ENCODE peak calls at places on chromosomes 5 and 9, in five cellular contexts. One of them, this sample, is unnamed.

GRCh38 chr9:13427587-13427986 is 148.1 kb upstream of the MPDZ start:
- DNase-seq in pancreas: no peak
- DNase-seq in endothelial cell of umbilical vein: peak; percentile 78
- DNase-seq in A549: peak; percentile 6
- DNase-seq in ovary: no peak
- DNase-seq in this sample: no peak

GRCh38 chr9:82538634-82539033 is 524.3 kb downstream of the RASEF start:
- DNase-seq in endothelial cell of umbilical vein: no peak
- DNase-seq in ovary: no peak
- DNase-seq in A549: no peak
- DNase-seq in pancreas: no peak
- DNase-seq in this sample: no peak

GRCh38 chr5:143141652-143142051 is 261.8 kb downstream of the NR3C1 start:
- DNase-seq in A549: no peak
- DNase-seq in endothelial cell of umbilical vein: no peak
- DNase-seq in pancreas: no peak
- DNase-seq in ovary: no peak
- DNase-seq in this sample: peak; percentile 94

GRCh38 chr5:158770506-158770905 is 329.2 kb downstream of the EBF1 start:
- DNase-seq in ovary: no peak
- DNase-seq in A549: peak; percentile 8
- DNase-seq in pancreas: no peak
- DNase-seq in endothelial cell of umbilical vein: no peak
- DNase-seq in this sample: no peak

GRCh38 chr5:150175536-150175935 is 9.0 kb downstream of the CDX1 start:
- DNase-seq in A549: peak; percentile 81
- DNase-seq in ovary: no peak
- DNase-seq in endothelial cell of umbilical vein: peak; percentile 34
- DNase-seq in pancreas: no peak
- DNase-seq in this sample: peak; percentile 77

GRCh38 chr5:95986001-95986400 is 24.4 kb upstream of the ELL2 start:
- DNase-seq in endothelial cell of umbilical vein: no peak
- DNase-seq in ovary: no peak
- DNase-seq in pancreas: no peak
- DNase-seq in A549: no peak
- DNase-seq in this sample: no peak

GRCh38 chr5:177524539-177524900 is 7.8 kb upstream of the DDX41 start:
- DNase-seq in endothelial cell of umbilical vein: no peak
- DNase-seq in A549: no peak
- DNase-seq in ovary: no peak
- DNase-seq in pancreas: no peak
- DNase-seq in this sample: no peak

GRCh38 chr5:54523534-54523933 is 6.0 kb downstream of the SNX18 start:
- DNase-seq in A549: no peak
- DNase-seq in ovary: no peak
- DNase-seq in endothelial cell of umbilical vein: no peak
- DNase-seq in pancreas: no peak
- DNase-seq in this sample: no peak

GRCh38 chr5:125424851-125425250 is 678.4 kb upstream of the ZNF608 start:
- DNase-seq in endothelial cell of umbilical vein: no peak
- DNase-seq in A549: no peak
- DNase-seq in ovary: no peak
- DNase-seq in pancreas: no peak
- DNase-seq in this sample: no peak

GRCh38 chr9:74777136-74777879 is 110.4 kb downstream of the TRPM6 start:
- DNase-seq in pancreas: peak; percentile 57
- DNase-seq in ovary: peak; percentile 62
- DNase-seq in A549: peak; percentile 46
- DNase-seq in endothelial cell of umbilical vein: peak; percentile 52
- DNase-seq in this sample: peak; percentile 59

GRCh38 chr5:59042201-59042600 is 459.3 kb downstream of the RAB3C start:
- DNase-seq in pancreas: no peak
- DNase-seq in endothelial cell of umbilical vein: peak; percentile 29
- DNase-seq in A549: no peak
- DNase-seq in ovary: no peak
- DNase-seq in this sample: no peak

GRCh38 chr9:128683340-128684064 is 5.5 kb upstream of the SET start:
- DNase-seq in endothelial cell of umbilical vein: peak; percentile 16
- DNase-seq in ovary: peak; percentile 39
- DNase-seq in pancreas: peak; percentile 68
- DNase-seq in A549: peak; percentile 56
- DNase-seq in this sample: no peak

GRCh38 chr5:148740466-148740865 is 85.9 kb upstream of the ADRB2 start:
- DNase-seq in endothelial cell of umbilical vein: no peak
- DNase-seq in ovary: no peak
- DNase-seq in pancreas: no peak
- DNase-seq in A549: no peak
- DNase-seq in this sample: no peak

GRCh38 chr9:125549465-125550215 is 157.4 kb downstream of the MAPKAP1 start:
- DNase-seq in A549: no peak
- DNase-seq in endothelial cell of umbilical vein: peak; percentile 35
- DNase-seq in ovary: peak; percentile 80
- DNase-seq in pancreas: peak; percentile 62
- DNase-seq in this sample: no peak

GRCh38 chr5:270340-270739 is 1.1 kb upstream of the PDCD6 start:
- DNase-seq in A549: no peak
- DNase-seq in ovary: peak; percentile 45
- DNase-seq in pancreas: peak; percentile 39
- DNase-seq in endothelial cell of umbilical vein: no peak
- DNase-seq in this sample: no peak

GRCh38 chr9:6197330-6197729 is 18.3 kb upstream of the IL33 start:
- DNase-seq in endothelial cell of umbilical vein: peak; percentile 67
- DNase-seq in ovary: no peak
- DNase-seq in pancreas: peak; percentile 38
- DNase-seq in A549: no peak
- DNase-seq in this sample: no peak

GRCh38 chr9:106920701-106921283 is 57.8 kb downstream of the ZNF462 start:
- DNase-seq in ovary: no peak
- DNase-seq in pancreas: no peak
- DNase-seq in endothelial cell of umbilical vein: peak; percentile 44
- DNase-seq in A549: no peak
- DNase-seq in this sample: peak; percentile 39

GRCh38 chr5:32233696-32234447 is 59.8 kb upstream of the GOLPH3 start:
- DNase-seq in pancreas: peak; percentile 77
- DNase-seq in ovary: peak; percentile 41
- DNase-seq in endothelial cell of umbilical vein: peak; percentile 85
- DNase-seq in A549: no peak
- DNase-seq in this sample: no peak

GRCh38 chr9:20784196-20784595 is 100.1 kb downstream of the FOCAD start:
- DNase-seq in pancreas: no peak
- DNase-seq in endothelial cell of umbilical vein: no peak
- DNase-seq in ovary: no peak
- DNase-seq in A549: no peak
- DNase-seq in this sample: no peak

GRCh38 chr9:70137577-70137976 is 93.9 kb downstream of the MAMDC2 start:
- DNase-seq in A549: no peak
- DNase-seq in ovary: no peak
- DNase-seq in pancreas: no peak
- DNase-seq in endothelial cell of umbilical vein: no peak
- DNase-seq in this sample: no peak

GRCh38 chr9:90803860-90804593 is 2.4 kb downstream of the SYK start:
- DNase-seq in ovary: no peak
- DNase-seq in pancreas: no peak
- DNase-seq in A549: no peak
- DNase-seq in endothelial cell of umbilical vein: no peak
- DNase-seq in this sample: no peak

GRCh38 chr5:86909896-86910295 is 292.2 kb downstream of the COX7C start:
- DNase-seq in endothelial cell of umbilical vein: no peak
- DNase-seq in ovary: no peak
- DNase-seq in pancreas: no peak
- DNase-seq in A549: no peak
- DNase-seq in this sample: peak; percentile 56

GRCh38 chr5:124230456-124230855 is 516.0 kb downstream of the ZNF608 start:
- DNase-seq in pancreas: no peak
- DNase-seq in endothelial cell of umbilical vein: no peak
- DNase-seq in A549: no peak
- DNase-seq in ovary: no peak
- DNase-seq in this sample: no peak

GRCh38 chr5:32223972-32224608 is 50.0 kb upstream of the GOLPH3 start:
- DNase-seq in ovary: no peak
- DNase-seq in endothelial cell of umbilical vein: no peak
- DNase-seq in A549: peak; percentile 65
- DNase-seq in pancreas: no peak
- DNase-seq in this sample: peak; percentile 49

GRCh38 chr9:76949865-76950264 is 44.0 kb upstream of the PRUNE2 start:
- DNase-seq in A549: no peak
- DNase-seq in endothelial cell of umbilical vein: no peak
- DNase-seq in pancreas: no peak
- DNase-seq in ovary: no peak
- DNase-seq in this sample: no peak

GRCh38 chr9:18890372-18890771 is 142.6 kb downstream of the SAXO1 start:
- DNase-seq in A549: no peak
- DNase-seq in endothelial cell of umbilical vein: peak; percentile 16
- DNase-seq in pancreas: no peak
- DNase-seq in ovary: no peak
- DNase-seq in this sample: no peak

DNA sequence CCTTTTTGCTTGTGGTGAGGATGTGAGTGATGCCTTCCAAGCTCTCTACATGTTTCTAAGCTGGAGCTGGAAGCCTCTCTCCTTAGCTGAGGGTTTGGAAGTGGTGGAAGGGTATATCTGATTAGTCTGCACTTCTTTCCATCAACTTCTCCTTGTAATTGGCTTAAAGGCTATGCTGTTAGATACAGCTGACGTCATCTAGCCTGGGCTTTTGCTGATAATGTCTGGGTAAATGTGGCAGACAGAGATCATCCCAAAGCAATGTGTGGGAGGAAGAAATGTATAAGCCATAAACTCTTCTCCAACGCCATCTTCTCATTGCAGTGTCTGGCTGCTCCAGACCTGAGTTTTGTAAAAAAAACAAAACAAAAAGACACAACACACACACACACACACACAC is 29.3 kb downstream of the ZNF354C start:
- DNase-seq in pancreas: no peak
- DNase-seq in A549: no peak
- DNase-seq in ovary: no peak
- DNase-seq in endothelial cell of umbilical vein: no peak
- DNase-seq in this sample: no peak
- H3K9me3 ChIP-seq in pancreas: peaks cover 11% of the 10 kb centered on the region
- H3K9me3 ChIP-seq in A549: peaks cover 34% of the 10 kb centered on the region
- H3K9me3 ChIP-seq in ovary: peaks cover 18% of the 10 kb centered on the region
- H3K9me3 ChIP-seq in endothelial cell of umbilical vein: peaks cover 1% of the 10 kb centered on the region
- H3K9me3 ChIP-seq in this sample: peaks cover 34% of the 10 kb centered on the region

GRCh38 chr5:146521403-146522106 is 5.6 kb upstream of the GPR151 start:
- DNase-seq in A549: no peak
- DNase-seq in ovary: no peak
- DNase-seq in endothelial cell of umbilical vein: no peak
- DNase-seq in pancreas: no peak
- DNase-seq in this sample: no peak
- H3K9me3 ChIP-seq in A549: no peaks in the 10 kb centered on the region
- H3K9me3 ChIP-seq in ovary: no peaks in the 10 kb centered on the region
- H3K9me3 ChIP-seq in endothelial cell of umbilical vein: no peaks in the 10 kb centered on the region
- H3K9me3 ChIP-seq in pancreas: no peaks in the 10 kb centered on the region
- H3K9me3 ChIP-seq in this sample: no peaks in the 10 kb centered on the region

DNA sequence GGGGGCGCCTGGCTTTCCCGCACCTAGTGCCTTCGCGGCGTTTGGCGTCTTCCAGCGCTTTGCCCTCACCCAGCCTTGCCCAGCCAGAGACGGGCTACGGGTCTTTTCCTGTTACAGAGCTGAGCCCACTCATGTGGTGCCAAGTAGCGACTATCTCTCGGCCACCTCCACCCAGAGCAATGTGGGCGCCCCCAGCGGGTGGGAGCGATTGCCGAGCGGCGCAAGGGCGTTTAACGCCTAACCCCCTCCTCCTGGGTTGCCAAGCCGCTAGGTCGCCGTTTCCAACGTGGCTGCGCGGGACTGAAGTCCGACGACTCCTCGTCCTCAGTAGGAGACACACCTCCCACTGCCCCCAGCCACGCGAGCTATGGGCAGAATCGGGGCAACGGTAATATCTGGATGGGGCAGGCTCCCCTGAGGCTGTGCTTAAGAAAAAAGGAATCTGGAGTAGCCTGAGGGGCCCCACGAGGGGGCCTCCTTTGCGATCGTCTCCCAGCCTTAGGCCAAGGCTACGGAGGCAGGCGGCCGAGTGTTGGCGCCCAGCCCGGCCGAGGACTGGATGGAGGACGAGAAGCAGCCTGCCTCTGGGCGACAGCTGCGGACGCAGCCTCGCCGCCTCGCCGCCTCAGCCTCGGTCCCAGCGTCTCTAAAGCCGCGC is 5.8 kb downstream of the TLX3 start:
- DNase-seq in A549: no peak
- DNase-seq in endothelial cell of umbilical vein: peak; percentile 24
- DNase-seq in ovary: no peak
- DNase-seq in pancreas: no peak
- DNase-seq in this sample: no peak
- H3K9me3 ChIP-seq in A549: no peaks in the 10 kb centered on the region
- H3K9me3 ChIP-seq in endothelial cell of umbilical vein: no peaks in the 10 kb centered on the region
- H3K9me3 ChIP-seq in ovary: peaks cover 2% of the 10 kb centered on the region
- H3K9me3 ChIP-seq in pancreas: no peaks in the 10 kb centered on the region
- H3K9me3 ChIP-seq in this sample: peaks cover 20% of the 10 kb centered on the region

GRCh38 chr9:99013550-99013949 is 69.8 kb downstream of the COL15A1 start:
- DNase-seq in A549: no peak
- DNase-seq in pancreas: no peak
- DNase-seq in endothelial cell of umbilical vein: no peak
- DNase-seq in ovary: no peak
- DNase-seq in this sample: no peak
- H3K9me3 ChIP-seq in A549: peaks cover 25% of the 10 kb centered on the region
- H3K9me3 ChIP-seq in pancreas: no peaks in the 10 kb centered on the region
- H3K9me3 ChIP-seq in endothelial cell of umbilical vein: no peaks in the 10 kb centered on the region
- H3K9me3 ChIP-seq in ovary: no peaks in the 10 kb centered on the region
- H3K9me3 ChIP-seq in this sample: no peaks in the 10 kb centered on the region

GRCh38 chr5:2515180-2515809 is 236.2 kb downstream of the IRX2 start:
- DNase-seq in pancreas: no peak
- DNase-seq in ovary: no peak
- DNase-seq in A549: no peak
- DNase-seq in endothelial cell of umbilical vein: no peak
- DNase-seq in this sample: peak; percentile 37
- H3K9me3 ChIP-seq in pancreas: no peaks in the 10 kb centered on the region
- H3K9me3 ChIP-seq in ovary: no peaks in the 10 kb centered on the region
- H3K9me3 ChIP-seq in A549: no peaks in the 10 kb centered on the region
- H3K9me3 ChIP-seq in endothelial cell of umbilical vein: peaks cover 14% of the 10 kb centered on the region
- H3K9me3 ChIP-seq in this sample: peaks cover 55% of the 10 kb centered on the region

GRCh38 chr9:137955224-137955570 is 77.6 kb downstream of the CACNA1B start:
- DNase-seq in pancreas: no peak
- DNase-seq in A549: no peak
- DNase-seq in ovary: no peak
- DNase-seq in endothelial cell of umbilical vein: no peak
- DNase-seq in this sample: no peak
- H3K9me3 ChIP-seq in pancreas: no peaks in the 10 kb centered on the region
- H3K9me3 ChIP-seq in A549: no peaks in the 10 kb centered on the region
- H3K9me3 ChIP-seq in ovary: no peaks in the 10 kb centered on the region
- H3K9me3 ChIP-seq in endothelial cell of umbilical vein: no peaks in the 10 kb centered on the region
- H3K9me3 ChIP-seq in this sample: no peaks in the 10 kb centered on the region

GRCh38 chr9:8362250-8362649 is 562.7 kb upstream of the DMAC1 start:
- DNase-seq in endothelial cell of umbilical vein: no peak
- DNase-seq in ovary: no peak
- DNase-seq in pancreas: no peak
- DNase-seq in A549: no peak
- DNase-seq in this sample: no peak
- H3K9me3 ChIP-seq in endothelial cell of umbilical vein: no peaks in the 10 kb centered on the region
- H3K9me3 ChIP-seq in ovary: no peaks in the 10 kb centered on the region
- H3K9me3 ChIP-seq in pancreas: no peaks in the 10 kb centered on the region
- H3K9me3 ChIP-seq in A549: no peaks in the 10 kb centered on the region
- H3K9me3 ChIP-seq in this sample: no peaks in the 10 kb centered on the region

DNA sequence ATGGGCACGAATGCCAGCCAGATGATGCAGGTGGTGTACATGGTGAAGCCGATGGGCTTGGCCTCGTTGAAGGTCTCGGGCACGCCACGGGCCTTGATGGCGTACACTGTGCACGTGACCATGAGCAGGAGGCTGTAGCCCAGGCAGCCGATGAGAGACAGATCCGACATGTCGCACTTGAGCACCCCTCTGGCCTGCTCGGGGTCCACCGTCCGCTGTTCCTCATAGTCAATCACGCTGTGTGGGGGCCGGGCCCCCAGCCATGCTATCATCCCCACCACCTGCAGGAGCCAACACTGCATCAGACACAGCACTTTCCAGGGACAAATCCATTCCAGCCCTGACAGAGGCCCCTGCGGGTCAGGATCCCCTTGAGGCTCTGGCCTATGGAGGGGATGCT is 12.2 kb downstream of the GRM6 start:
- DNase-seq in endothelial cell of umbilical vein: no peak
- DNase-seq in pancreas: no peak
- DNase-seq in A549: no peak
- DNase-seq in ovary: no peak
- DNase-seq in this sample: no peak
- H3K9me3 ChIP-seq in endothelial cell of umbilical vein: peaks cover 4% of the 10 kb centered on the region
- H3K9me3 ChIP-seq in pancreas: peaks cover 2% of the 10 kb centered on the region
- H3K9me3 ChIP-seq in A549: peaks cover 24% of the 10 kb centered on the region
- H3K9me3 ChIP-seq in ovary: peaks cover 21% of the 10 kb centered on the region
- H3K9me3 ChIP-seq in this sample: peaks cover 53% of the 10 kb centered on the region

This sample was measured in SJSA1.